ENCODE peak calls at places on chromosome 12, in five cellular contexts. O, A, H, Z and W are unnamed samples.

GRCh38 chr12:68405292-68405900 is 73.2 kb upstream of the MDM1 start:
- DNase-seq in O (no peak), A (no peak), H (no peak), Z (peak), W (peak)

GRCh38 chr12:115898670-115899069 is 378.8 kb downstream of the MED13L start:
- DNase-seq in O (no peak), A (no peak), H (no peak), Z (no peak), W (no peak)

GRCh38 chr12:90055071-90055470 is 346.4 kb upstream of the ATP2B1 start:
- DNase-seq in O (no peak), A (no peak), H (no peak), Z (no peak), W (no peak)

GRCh38 chr12:10668526-10668925 is 5.3 kb downstream of the STYK1 start:
- DNase-seq in O (no peak), A (no peak), H (no peak), Z (peak), W (no peak)

GRCh38 chr12:44223736-44224135 is 387.9 kb downstream of the TMEM117 start:
- DNase-seq in O (no peak), A (no peak), H (no peak), Z (no peak), W (no peak)

GRCh38 chr12:75568387-75568786 is 57.0 kb upstream of the KRR1 start:
- DNase-seq in O (no peak), A (no peak), H (no peak), Z (no peak), W (no peak)

GRCh38 chr12:124715121-124715990 is 147.9 kb upstream of the NCOR2 start:
- DNase-seq in O (no peak), A (no peak), H (no peak), Z (no peak), W (no peak)

GRCh38 chr12:106171117-106171750 is 32.5 kb upstream of the NUAK1 start:
- DNase-seq in O (no peak), A (no peak), H (no peak), Z (no peak), W (no peak)

GRCh38 chr12:3990356-3990975 is 117.3 kb upstream of the PARP11 start:
- DNase-seq in O (no peak), A (no peak), H (no peak), Z (no peak), W (no peak)

GRCh38 chr12:88194868-88195267 is 52.8 kb downstream of the TMTC3 start:
- DNase-seq in O (no peak), A (no peak), H (no peak), Z (no peak), W (no peak)

GRCh38 chr12:24470050-24470449 is 478.9 kb downstream of the BCAT1 start:
- DNase-seq in O (no peak), A (no peak), H (no peak), Z (no peak), W (peak)

GRCh38 chr12:49804821-49805220 is 23.4 kb downstream of the NCKAP5L start:
- DNase-seq in O (no peak), A (no peak), H (no peak), Z (no peak), W (no peak)

DNA sequence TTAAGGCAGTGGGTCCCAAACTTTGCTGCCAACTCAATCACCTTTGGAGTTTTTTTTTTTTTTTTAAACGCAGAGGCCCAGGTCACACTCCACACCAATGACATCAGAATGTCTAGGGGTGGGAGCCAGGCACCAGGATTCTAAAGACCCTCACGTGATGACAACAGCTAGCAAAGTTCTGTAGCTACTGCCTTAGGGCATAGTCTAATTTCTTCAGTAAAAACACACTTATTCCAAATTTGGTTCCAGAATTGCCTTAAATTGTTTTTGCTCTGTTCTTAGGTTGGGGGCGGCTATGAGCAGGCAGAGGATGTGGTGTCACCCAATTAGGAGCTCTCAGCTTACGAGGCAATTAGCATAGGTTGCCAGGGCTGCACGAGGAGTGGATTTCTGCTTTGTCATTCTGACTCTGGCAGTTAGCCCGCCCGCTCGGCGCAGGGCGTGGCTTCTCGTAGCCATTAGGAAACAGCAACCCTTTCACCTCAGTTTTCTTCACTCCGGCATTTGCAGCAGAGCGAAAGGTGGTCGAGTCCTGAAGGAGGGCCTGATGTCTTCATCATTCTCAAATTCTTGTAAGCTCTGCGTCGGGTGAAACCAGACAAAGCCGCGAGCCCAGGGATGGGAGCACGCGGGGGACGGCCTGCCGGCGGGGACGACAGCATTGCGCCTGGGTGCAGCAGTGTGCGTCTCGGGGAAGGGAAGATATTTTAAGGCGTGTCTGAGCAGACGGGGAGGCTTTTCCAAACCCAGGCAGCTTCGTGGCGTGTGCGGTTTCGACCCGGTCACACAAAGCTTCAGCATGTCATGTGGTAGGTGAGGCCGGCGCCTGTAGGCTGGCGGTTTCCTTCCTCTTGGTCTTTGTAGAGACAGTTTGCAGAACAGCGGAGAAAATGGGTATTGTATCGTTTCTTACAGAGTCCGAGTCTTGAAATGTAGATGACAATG is 16.7 kb upstream of the EID3 start:
- DNase-seq in O (peak), A (peak), H (peak), Z (peak), W (peak)
- TF ChIP-seq CTCF in O (peak), A (no peak), H (no peak), Z (no peak), W (no peak)

GRCh38 chr12:46963977-46964376 is 115.4 kb upstream of the PCED1B start:
- DNase-seq in O (peak), A (no peak), H (no peak), Z (peak), W (no peak)
- H3K27ac ChIP-seq in O (peak), A (no peak), H (no peak), Z (no peak), W (no peak)

DNA sequence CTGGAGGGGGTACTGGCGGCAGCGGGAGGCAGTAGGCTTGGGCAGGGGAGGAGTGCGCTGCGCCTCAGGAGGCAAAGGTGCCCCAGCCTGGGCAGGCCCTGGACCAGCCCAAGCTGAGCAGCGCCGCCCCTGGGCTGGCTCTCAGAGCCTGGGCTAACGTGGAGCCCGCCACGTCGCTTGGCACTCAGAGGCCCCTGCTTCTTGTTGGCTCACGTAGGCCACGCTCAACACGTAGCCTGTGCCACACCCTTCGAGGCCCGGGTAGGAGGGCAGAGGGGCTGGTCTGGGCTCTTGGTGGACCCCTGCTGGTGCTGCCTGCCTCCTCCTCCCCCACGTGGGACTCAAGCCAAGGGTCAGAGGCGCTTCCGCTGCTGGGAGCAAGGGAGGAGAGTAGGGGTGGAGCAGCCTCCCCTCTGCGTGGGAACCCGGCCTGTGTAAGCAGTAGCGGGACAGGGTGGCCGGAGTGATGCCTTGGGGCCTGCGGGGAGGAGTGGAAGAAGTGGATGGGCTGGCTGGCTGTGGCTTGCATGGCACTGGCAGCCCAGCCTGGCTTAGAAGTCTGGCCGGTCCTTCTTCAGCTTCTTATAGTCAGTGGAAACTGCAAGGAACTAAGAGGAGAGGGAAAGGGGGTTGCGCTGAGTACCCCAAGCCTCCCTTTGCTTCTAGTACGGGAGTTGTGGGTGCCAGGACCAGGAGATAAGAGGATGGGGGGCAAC is 5.7 kb downstream of the SHMT2 start:
- DNase-seq in O (no peak), A (no peak), H (no peak), Z (peak), W (no peak)
- TF ChIP-seq POLR2AphosphoS5 in O (no peak), A (no peak), H (no peak), Z (no peak), W (peak)

GRCh38 chr12:53223006-53223305 is 9.1 kb downstream of the RARG start:
- DNase-seq in O (no peak), A (no peak), H (no peak), Z (no peak), W (no peak)

GRCh38 chr12:53222170-53223005 is 9.6 kb downstream of the RARG start:
- DNase-seq in O (no peak), A (no peak), H (no peak), Z (no peak), W (no peak)

GRCh38 chr12:53220857-53221202 is 11.2 kb downstream of the RARG start:
- DNase-seq in O (peak), A (no peak), H (peak), Z (peak), W (peak)

GRCh38 chr12:53219956-53220856 is 11.8 kb downstream of the RARG start:
- DNase-seq in O (peak), A (peak), H (no peak), Z (peak), W (no peak)

DNA sequence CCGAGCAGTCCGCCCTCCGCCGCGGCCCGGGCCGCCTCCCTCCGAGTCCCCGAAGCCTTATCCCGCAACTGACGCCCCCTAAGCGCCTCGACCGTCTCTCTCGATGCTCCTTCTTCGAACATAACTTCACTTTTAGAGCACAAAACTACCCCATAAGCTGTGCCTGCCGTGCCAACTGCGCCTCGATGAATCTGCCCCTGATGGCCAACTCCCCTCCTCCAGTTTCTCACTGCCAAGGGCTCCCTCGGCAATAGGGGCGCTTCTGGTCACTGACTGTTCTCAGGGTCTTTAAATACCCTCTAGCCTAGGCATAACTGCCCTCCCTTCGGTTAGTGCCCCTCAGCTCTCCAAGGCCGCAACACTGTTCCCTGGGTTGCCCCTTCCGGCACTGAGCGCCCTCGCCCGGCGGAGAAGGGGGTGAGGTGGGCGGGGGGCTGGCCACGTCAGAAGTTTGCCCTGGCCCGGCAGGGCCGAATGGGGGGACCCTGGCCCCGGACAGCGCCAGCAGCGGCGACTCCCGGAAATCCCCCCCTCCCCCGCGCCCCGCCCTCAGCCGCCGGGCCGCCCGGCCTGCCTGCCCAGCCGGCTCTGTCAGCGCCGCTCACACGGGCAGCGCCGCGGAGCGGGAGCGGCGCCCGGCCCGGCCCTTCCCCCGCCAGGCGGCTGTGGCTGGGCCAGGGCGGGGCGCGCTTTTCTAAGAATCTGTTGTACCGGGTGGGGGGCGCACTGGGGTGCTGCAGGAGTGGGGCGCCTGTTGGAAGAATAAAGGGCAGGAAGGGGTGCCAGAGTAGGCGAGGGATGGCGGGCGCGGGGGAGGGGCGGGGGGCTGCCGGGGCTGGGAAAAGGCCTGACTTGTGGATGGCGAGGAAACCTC is 10.6 kb downstream of the RARG start:
- DNase-seq in O (peak), A (no peak), H (no peak), Z (peak), W (peak)
- TF ChIP-seq CTCF in O (no peak), A (peak), H (peak), Z (no peak), W (no peak)

GRCh38 chr12:26136688-26137087 is 11.9 kb upstream of the BHLHE41 start:
- DNase-seq in O (no peak), A (no peak), H (no peak), Z (no peak), W (no peak)

GRCh38 chr12:26135010-26135420 is 10.2 kb upstream of the BHLHE41 start:
- DNase-seq in O (peak), A (no peak), H (no peak), Z (no peak), W (no peak)

GRCh38 chr12:26133508-26133907 is 8.7 kb upstream of the BHLHE41 start:
- DNase-seq in O (no peak), A (no peak), H (no peak), Z (no peak), W (no peak)

GRCh38 chr12:26134540-26134939 is 9.7 kb upstream of the BHLHE41 start:
- DNase-seq in O (no peak), A (no peak), H (no peak), Z (no peak), W (no peak)

DNA sequence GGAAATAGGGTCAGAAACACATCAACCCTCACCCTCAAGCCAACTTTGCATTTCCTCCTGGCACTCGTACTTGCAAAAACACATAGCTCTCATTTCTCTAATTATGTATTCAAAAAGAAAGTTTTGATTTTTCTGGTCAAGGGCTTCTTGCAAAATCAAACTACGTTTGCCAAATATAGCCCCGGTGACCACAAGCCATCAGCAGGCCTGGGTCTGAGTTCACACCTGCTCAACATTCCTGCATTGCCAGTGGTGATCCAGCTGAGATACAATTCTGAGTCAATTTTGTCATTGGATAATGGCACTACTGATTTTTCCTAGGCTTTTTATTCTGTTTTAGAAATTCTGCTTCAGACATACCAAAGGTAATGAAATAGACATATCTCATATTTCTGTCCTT is 10.7 kb upstream of the BHLHE41 start:
- DNase-seq in O (no peak), A (no peak), H (no peak), Z (no peak), W (no peak)
- H3K27ac ChIP-seq in O (peak), A (peak), H (no peak), Z (no peak), W (no peak)

DNA sequence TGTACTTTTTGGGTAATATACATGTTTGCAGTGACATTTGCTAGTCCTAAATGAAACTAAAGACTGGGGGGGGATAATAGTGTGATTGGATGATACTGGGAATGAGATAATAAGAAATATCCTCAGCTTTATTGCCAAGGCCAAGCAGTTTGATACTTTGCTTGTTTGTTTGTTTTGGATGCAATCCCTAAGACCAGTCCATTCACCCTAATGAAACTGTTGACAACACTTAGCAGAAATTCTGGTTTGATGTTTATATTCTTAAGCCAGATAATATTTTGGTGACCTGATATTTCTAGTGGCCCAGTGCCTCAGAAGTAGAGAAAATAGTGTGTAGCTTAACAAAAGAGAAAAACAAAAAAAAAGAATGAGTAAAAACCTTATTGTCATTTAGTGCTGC is 1.8 kb downstream of the PHC1 start:
- DNase-seq in O (no peak), A (no peak), H (no peak), Z (no peak), W (no peak)
- TF ChIP-seq POLR2AphosphoS5 in O (no peak), A (no peak), H (no peak), Z (no peak), W (no peak)

DNA sequence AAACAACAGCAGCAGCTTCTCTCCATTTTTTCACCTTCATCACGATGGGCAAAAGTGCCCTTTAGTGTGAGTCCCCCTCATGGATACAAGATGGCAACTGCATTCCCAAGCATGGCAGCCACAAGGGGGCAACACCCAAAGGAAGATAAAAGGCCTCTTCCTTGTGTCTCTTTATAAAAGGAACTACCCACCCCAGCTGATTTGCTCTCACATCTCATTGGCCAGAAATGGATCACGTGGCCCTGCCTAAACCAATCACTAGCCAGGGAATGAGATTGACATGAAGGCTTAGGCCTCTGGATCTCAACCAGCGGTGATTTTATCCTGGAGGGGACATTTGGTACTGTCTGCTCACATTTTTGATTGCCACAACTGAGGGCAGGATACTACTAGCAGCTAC is 21.9 kb upstream of the IFT81 start:
- DNase-seq in O (no peak), A (no peak), H (no peak), Z (peak), W (peak)
- TF ChIP-seq CTCF in O (peak), A (peak), H (peak), Z (peak), W (no peak)

GRCh38 chr12:53214221-53214620 is 7.2 kb upstream of the ITGB7 start:
- DNase-seq in O (no peak), A (no peak), H (no peak), Z (no peak), W (no peak)
- H3K27ac ChIP-seq in O (no peak), A (no peak), H (no peak), Z (peak), W (no peak)